ENCODE peak calls at places on chromosomes 3 and 15, in ten cellular contexts. One of them, this sample, is unnamed.

GRCh38 chr15:60062826-60063225 is 58.7 kb downstream of the FOXB1 start:
- DNase-seq in WERI-Rb-1: no peak
- DNase-seq in spleen: no peak
- DNase-seq in fibroblast of mammary gland: peak; percentile 84
- DNase-seq in right lobe of liver: no peak
- DNase-seq in CD4-positive, alpha-beta T cell: no peak
- DNase-seq in esophagus muscularis mucosa: peak; percentile 80
- DNase-seq in OCI-LY7: no peak
- DNase-seq in GM06990: no peak
- DNase-seq in dorsolateral prefrontal cortex: no peak
- DNase-seq in this sample: no peak

GRCh38 chr3:107718547-107718946 is 195.8 kb downstream of the BBX start:
- DNase-seq in WERI-Rb-1: no peak
- DNase-seq in esophagus muscularis mucosa: no peak
- DNase-seq in right lobe of liver: no peak
- DNase-seq in fibroblast of mammary gland: no peak
- DNase-seq in CD4-positive, alpha-beta T cell: no peak
- DNase-seq in OCI-LY7: no peak
- DNase-seq in spleen: no peak
- DNase-seq in GM06990: no peak
- DNase-seq in dorsolateral prefrontal cortex: no peak
- DNase-seq in this sample: no peak

GRCh38 chr3:197023998-197024651 is 5.5 kb downstream of the MELTF start:
- DNase-seq in esophagus muscularis mucosa: no peak
- DNase-seq in dorsolateral prefrontal cortex: peak; percentile 28
- DNase-seq in fibroblast of mammary gland: no peak
- DNase-seq in right lobe of liver: no peak
- DNase-seq in spleen: no peak
- DNase-seq in OCI-LY7: no peak
- DNase-seq in GM06990: no peak
- DNase-seq in CD4-positive, alpha-beta T cell: no peak
- DNase-seq in WERI-Rb-1: no peak
- DNase-seq in this sample: no peak

GRCh38 chr3:880371-880770 is 212.5 kb upstream of the CNTN6 start:
- DNase-seq in CD4-positive, alpha-beta T cell: no peak
- DNase-seq in fibroblast of mammary gland: no peak
- DNase-seq in WERI-Rb-1: peak; percentile 58
- DNase-seq in dorsolateral prefrontal cortex: no peak
- DNase-seq in esophagus muscularis mucosa: no peak
- DNase-seq in OCI-LY7: no peak
- DNase-seq in spleen: no peak
- DNase-seq in right lobe of liver: no peak
- DNase-seq in GM06990: no peak
- DNase-seq in this sample: peak; percentile 26

GRCh38 chr3:137121704-137122314 is 164.0 kb downstream of the IL20RB start:
- DNase-seq in WERI-Rb-1: peak; percentile 61
- DNase-seq in right lobe of liver: no peak
- DNase-seq in OCI-LY7: peak; percentile 46
- DNase-seq in spleen: no peak
- DNase-seq in dorsolateral prefrontal cortex: no peak
- DNase-seq in CD4-positive, alpha-beta T cell: no peak
- DNase-seq in fibroblast of mammary gland: peak; percentile 56
- DNase-seq in esophagus muscularis mucosa: no peak
- DNase-seq in GM06990: peak; percentile 25
- DNase-seq in this sample: no peak

GRCh38 chr3:162370136-162370535 is 873.5 kb downstream of the OTOL1 start:
- DNase-seq in dorsolateral prefrontal cortex: no peak
- DNase-seq in esophagus muscularis mucosa: no peak
- DNase-seq in fibroblast of mammary gland: no peak
- DNase-seq in WERI-Rb-1: no peak
- DNase-seq in CD4-positive, alpha-beta T cell: no peak
- DNase-seq in spleen: no peak
- DNase-seq in GM06990: no peak
- DNase-seq in OCI-LY7: no peak
- DNase-seq in right lobe of liver: no peak
- DNase-seq in this sample: no peak

GRCh38 chr3:134074001-134074789 is 44.5 kb upstream of the SLCO2A1 start:
- DNase-seq in spleen: peak; percentile 41
- DNase-seq in GM06990: no peak
- DNase-seq in dorsolateral prefrontal cortex: no peak
- DNase-seq in fibroblast of mammary gland: no peak
- DNase-seq in CD4-positive, alpha-beta T cell: no peak
- DNase-seq in OCI-LY7: no peak
- DNase-seq in esophagus muscularis mucosa: no peak
- DNase-seq in right lobe of liver: no peak
- DNase-seq in WERI-Rb-1: no peak
- DNase-seq in this sample: no peak

GRCh38 chr3:52193059-52193458 is 4.9 kb upstream of the ALAS1 start:
- DNase-seq in dorsolateral prefrontal cortex: peak; percentile 89
- DNase-seq in spleen: no peak
- DNase-seq in WERI-Rb-1: no peak
- DNase-seq in fibroblast of mammary gland: peak; percentile 67
- DNase-seq in right lobe of liver: peak; percentile 94
- DNase-seq in esophagus muscularis mucosa: no peak
- DNase-seq in CD4-positive, alpha-beta T cell: no peak
- DNase-seq in OCI-LY7: no peak
- DNase-seq in GM06990: no peak
- DNase-seq in this sample: no peak

GRCh38 chr3:32292085-32292796 is 53.8 kb downstream of the CMTM8 start:
- DNase-seq in CD4-positive, alpha-beta T cell: no peak
- DNase-seq in WERI-Rb-1: no peak
- DNase-seq in OCI-LY7: no peak
- DNase-seq in right lobe of liver: no peak
- DNase-seq in spleen: no peak
- DNase-seq in fibroblast of mammary gland: no peak
- DNase-seq in dorsolateral prefrontal cortex: no peak
- DNase-seq in esophagus muscularis mucosa: no peak
- DNase-seq in GM06990: no peak
- DNase-seq in this sample: no peak

GRCh38 chr3:32293908-32294307 is 55.4 kb downstream of the CMTM8 start:
- DNase-seq in CD4-positive, alpha-beta T cell: no peak
- DNase-seq in esophagus muscularis mucosa: no peak
- DNase-seq in WERI-Rb-1: no peak
- DNase-seq in right lobe of liver: no peak
- DNase-seq in GM06990: no peak
- DNase-seq in OCI-LY7: no peak
- DNase-seq in dorsolateral prefrontal cortex: no peak
- DNase-seq in fibroblast of mammary gland: no peak
- DNase-seq in spleen: no peak
- DNase-seq in this sample: no peak

GRCh38 chr3:32285910-32286309 is 47.4 kb downstream of the CMTM8 start:
- DNase-seq in right lobe of liver: no peak
- DNase-seq in esophagus muscularis mucosa: no peak
- DNase-seq in CD4-positive, alpha-beta T cell: no peak
- DNase-seq in fibroblast of mammary gland: no peak
- DNase-seq in OCI-LY7: peak; percentile 34
- DNase-seq in GM06990: no peak
- DNase-seq in spleen: no peak
- DNase-seq in WERI-Rb-1: no peak
- DNase-seq in dorsolateral prefrontal cortex: no peak
- DNase-seq in this sample: no peak

GRCh38 chr3:32288819-32289218 is 50.3 kb downstream of the CMTM8 start:
- DNase-seq in fibroblast of mammary gland: no peak
- DNase-seq in esophagus muscularis mucosa: no peak
- DNase-seq in dorsolateral prefrontal cortex: no peak
- DNase-seq in WERI-Rb-1: no peak
- DNase-seq in spleen: no peak
- DNase-seq in OCI-LY7: peak; percentile 45
- DNase-seq in GM06990: no peak
- DNase-seq in right lobe of liver: no peak
- DNase-seq in CD4-positive, alpha-beta T cell: no peak
- DNase-seq in this sample: no peak

GRCh38 chr3:32290619-32291018 is 52.1 kb downstream of the CMTM8 start:
- DNase-seq in CD4-positive, alpha-beta T cell: no peak
- DNase-seq in GM06990: no peak
- DNase-seq in dorsolateral prefrontal cortex: no peak
- DNase-seq in OCI-LY7: no peak
- DNase-seq in spleen: no peak
- DNase-seq in WERI-Rb-1: no peak
- DNase-seq in esophagus muscularis mucosa: no peak
- DNase-seq in fibroblast of mammary gland: no peak
- DNase-seq in right lobe of liver: no peak
- DNase-seq in this sample: no peak
- TF ChIP-seq CTCF in CD4-positive, alpha-beta T cell: no peak
- TF ChIP-seq CTCF in GM06990: no peak
- TF ChIP-seq CTCF in dorsolateral prefrontal cortex: no peak
- TF ChIP-seq CTCF in OCI-LY7: no peak
- TF ChIP-seq CTCF in spleen: no peak
- TF ChIP-seq CTCF in WERI-Rb-1: no peak
- TF ChIP-seq CTCF in esophagus muscularis mucosa: no peak
- TF ChIP-seq CTCF in fibroblast of mammary gland: no peak
- TF ChIP-seq CTCF in right lobe of liver: no peak
- TF ChIP-seq CTCF in this sample: no peak

GRCh38 chr3:123657111-123657510 is 72.3 kb upstream of the HACD2 start:
- DNase-seq in CD4-positive, alpha-beta T cell: no peak
- DNase-seq in spleen: no peak
- DNase-seq in fibroblast of mammary gland: no peak
- DNase-seq in WERI-Rb-1: no peak
- DNase-seq in esophagus muscularis mucosa: no peak
- DNase-seq in OCI-LY7: no peak
- DNase-seq in right lobe of liver: no peak
- DNase-seq in GM06990: no peak
- DNase-seq in dorsolateral prefrontal cortex: no peak
- DNase-seq in this sample: no peak

GRCh38 chr3:123655400-123655799 is 70.5 kb upstream of the HACD2 start:
- DNase-seq in spleen: no peak
- DNase-seq in OCI-LY7: no peak
- DNase-seq in right lobe of liver: no peak
- DNase-seq in GM06990: no peak
- DNase-seq in fibroblast of mammary gland: peak; percentile 33
- DNase-seq in WERI-Rb-1: no peak
- DNase-seq in esophagus muscularis mucosa: no peak
- DNase-seq in dorsolateral prefrontal cortex: no peak
- DNase-seq in CD4-positive, alpha-beta T cell: no peak
- DNase-seq in this sample: no peak

GRCh38 chr3:123657578-123657977 is 72.7 kb upstream of the HACD2 start:
- DNase-seq in GM06990: no peak
- DNase-seq in CD4-positive, alpha-beta T cell: no peak
- DNase-seq in fibroblast of mammary gland: peak; percentile 45
- DNase-seq in WERI-Rb-1: no peak
- DNase-seq in right lobe of liver: no peak
- DNase-seq in dorsolateral prefrontal cortex: no peak
- DNase-seq in OCI-LY7: no peak
- DNase-seq in spleen: no peak
- DNase-seq in esophagus muscularis mucosa: no peak
- DNase-seq in this sample: no peak

GRCh38 chr3:123656241-123656640 is 71.4 kb upstream of the HACD2 start:
- DNase-seq in WERI-Rb-1: no peak
- DNase-seq in fibroblast of mammary gland: no peak
- DNase-seq in GM06990: no peak
- DNase-seq in OCI-LY7: no peak
- DNase-seq in dorsolateral prefrontal cortex: no peak
- DNase-seq in right lobe of liver: no peak
- DNase-seq in CD4-positive, alpha-beta T cell: no peak
- DNase-seq in spleen: no peak
- DNase-seq in esophagus muscularis mucosa: no peak
- DNase-seq in this sample: no peak

DNA sequence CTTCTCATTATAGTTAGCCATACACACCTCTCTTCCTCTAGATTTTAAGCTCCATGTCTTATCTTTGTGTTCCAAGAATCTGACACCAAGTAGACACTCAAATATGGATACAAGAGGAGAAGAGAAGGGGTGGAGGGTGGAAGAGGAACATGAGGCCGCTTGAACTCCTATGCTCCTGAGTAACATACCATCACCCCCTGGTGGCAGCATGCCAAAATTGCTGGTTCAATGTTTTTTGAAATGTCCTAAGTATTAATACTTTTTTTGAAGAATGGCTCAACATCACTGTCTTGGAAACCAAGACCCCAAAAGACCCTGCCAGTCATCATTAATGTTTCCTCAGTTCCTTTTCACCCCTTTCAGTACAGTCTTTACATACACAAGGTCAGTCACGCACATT is 71.8 kb upstream of the HACD2 start:
- DNase-seq in esophagus muscularis mucosa: no peak
- DNase-seq in OCI-LY7: peak; percentile 3
- DNase-seq in CD4-positive, alpha-beta T cell: no peak
- DNase-seq in dorsolateral prefrontal cortex: no peak
- DNase-seq in right lobe of liver: no peak
- DNase-seq in GM06990: no peak
- DNase-seq in fibroblast of mammary gland: no peak
- DNase-seq in spleen: no peak
- DNase-seq in WERI-Rb-1: no peak
- DNase-seq in this sample: no peak
- TF ChIP-seq CTCF in esophagus muscularis mucosa: no peak
- TF ChIP-seq CTCF in OCI-LY7: peak; percentile 64
- TF ChIP-seq CTCF in CD4-positive, alpha-beta T cell: no peak
- TF ChIP-seq CTCF in dorsolateral prefrontal cortex: no peak
- TF ChIP-seq CTCF in right lobe of liver: no peak
- TF ChIP-seq CTCF in GM06990: peak; percentile 27
- TF ChIP-seq CTCF in fibroblast of mammary gland: peak; percentile 1
- TF ChIP-seq CTCF in spleen: no peak
- TF ChIP-seq CTCF in WERI-Rb-1: peak; percentile 37
- TF ChIP-seq CTCF in this sample: peak; percentile 4

GRCh38 chr15:55197362-55197705 is 593 bp upstream of the RSL24D1 start:
- DNase-seq in spleen: no peak
- DNase-seq in OCI-LY7: peak; percentile 56
- DNase-seq in dorsolateral prefrontal cortex: no peak
- DNase-seq in esophagus muscularis mucosa: no peak
- DNase-seq in GM06990: no peak
- DNase-seq in fibroblast of mammary gland: no peak
- DNase-seq in right lobe of liver: no peak
- DNase-seq in CD4-positive, alpha-beta T cell: no peak
- DNase-seq in WERI-Rb-1: no peak
- DNase-seq in this sample: no peak
- TF ChIP-seq CTCF in spleen: no peak
- TF ChIP-seq CTCF in OCI-LY7: no peak
- TF ChIP-seq CTCF in dorsolateral prefrontal cortex: no peak
- TF ChIP-seq CTCF in esophagus muscularis mucosa: no peak
- TF ChIP-seq CTCF in GM06990: no peak
- TF ChIP-seq CTCF in fibroblast of mammary gland: no peak
- TF ChIP-seq CTCF in right lobe of liver: no peak
- TF ChIP-seq CTCF in CD4-positive, alpha-beta T cell: peak; percentile 12
- TF ChIP-seq CTCF in WERI-Rb-1: no peak
- TF ChIP-seq CTCF in this sample: no peak

DNA sequence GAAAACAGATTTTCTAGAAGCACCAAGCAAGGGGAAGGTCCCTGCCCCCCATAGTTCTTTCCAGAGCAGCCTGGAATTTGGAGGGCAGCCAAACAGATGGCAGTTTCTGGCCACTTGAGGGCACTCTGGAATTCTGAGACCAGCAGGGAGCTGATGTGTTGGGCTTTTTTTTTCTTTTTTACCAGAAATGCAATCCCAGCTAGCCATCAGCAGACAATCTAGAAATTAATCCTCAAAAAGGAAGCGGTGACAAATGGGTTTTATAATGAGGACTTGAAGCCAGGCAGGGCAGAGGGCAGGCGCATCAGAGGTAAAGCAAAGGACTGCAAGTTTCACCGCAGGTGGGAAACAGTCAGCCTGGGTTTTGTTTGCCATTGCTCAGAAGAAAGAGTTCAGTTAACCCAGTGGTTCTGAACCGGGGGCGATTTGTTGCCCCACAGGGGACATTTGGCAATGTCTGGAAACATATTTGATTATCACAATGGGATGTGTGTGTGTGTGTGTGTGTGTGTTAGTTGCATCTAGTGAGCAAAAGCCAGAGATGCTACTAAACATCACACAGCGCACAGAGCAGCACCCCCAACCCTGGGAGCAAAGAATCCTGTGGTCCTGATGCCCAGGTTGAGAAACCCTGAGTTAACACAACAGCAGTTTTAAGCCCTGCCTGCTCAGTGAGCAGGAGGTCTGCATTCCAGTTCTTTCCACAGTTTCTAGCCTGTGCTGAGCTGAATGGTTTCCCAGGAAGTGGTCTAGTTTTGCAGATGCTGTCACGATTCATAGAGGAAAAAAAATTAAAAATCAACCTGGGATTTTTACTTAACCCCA is 170.8 kb upstream of the PROK2 start:
- DNase-seq in CD4-positive, alpha-beta T cell: no peak
- DNase-seq in right lobe of liver: peak; percentile 76
- DNase-seq in dorsolateral prefrontal cortex: peak; percentile 87
- DNase-seq in GM06990: peak; percentile 38
- DNase-seq in esophagus muscularis mucosa: peak; percentile 93
- DNase-seq in WERI-Rb-1: peak; percentile 70
- DNase-seq in fibroblast of mammary gland: peak; percentile 93
- DNase-seq in OCI-LY7: peak; percentile 66
- DNase-seq in spleen: no peak
- DNase-seq in this sample: no peak
- TF ChIP-seq CTCF in CD4-positive, alpha-beta T cell: peak; percentile 24
- TF ChIP-seq CTCF in right lobe of liver: peak; percentile 77
- TF ChIP-seq CTCF in dorsolateral prefrontal cortex: peak; percentile 90
- TF ChIP-seq CTCF in GM06990: peak; percentile 49
- TF ChIP-seq CTCF in esophagus muscularis mucosa: peak; percentile 74
- TF ChIP-seq CTCF in WERI-Rb-1: peak; percentile 76
- TF ChIP-seq CTCF in fibroblast of mammary gland: peak; percentile 82
- TF ChIP-seq CTCF in OCI-LY7: peak; percentile 91
- TF ChIP-seq CTCF in spleen: peak; percentile 54
- TF ChIP-seq CTCF in this sample: peak; percentile 78